ENCODE peak calls at places on chromosomes 11 and 22, in ten cellular contexts. U is anterior cingulate cortex, O is KG1, X is cardiac fibroblast, L is HEK293T, Y is EL, N is AG04450, I is NCI-H2081, G is Kasumi-1, E is AG09309. J is an unnamed sample.
A peak's percentile ranks its signal among the peaks of the same experiment; 100 is the strongest.

GRCh38 chr11:9601041-9601875 is 27.8 kb downstream of the WEE1 start:
- DNase-seq in U (no peak), O (peak; percentile 57), X (peak; percentile 81), L (no peak), Y (peak; percentile 45), N (peak; percentile 72), I (no peak), G (peak; percentile 95), E (peak; percentile 51), J (peak; percentile 44)

GRCh38 chr11:63892233-63892632 is 24.7 kb downstream of the RCOR2 start:
- DNase-seq in U (no peak), O (no peak), X (peak; percentile 58), L (no peak), Y (no peak), N (no peak), I (no peak), G (peak; percentile 72), E (no peak), J (no peak)

GRCh38 chr11:116329354-116330090 is 443.3 kb downstream of the BUD13 start:
- DNase-seq in U (no peak), O (no peak), X (no peak), L (no peak), Y (no peak), N (no peak), I (no peak), G (no peak), E (no peak), J (no peak)

GRCh38 chr22:39718921-39719320 is 148.4 kb downstream of the CACNA1I start:
- DNase-seq in U (no peak), O (no peak), X (no peak), L (no peak), Y (no peak), N (no peak), I (no peak), G (no peak), E (no peak), J (no peak)

GRCh38 chr22:39144101-39144815 is 8.2 kb downstream of the CBX7 start:
- DNase-seq in U (no peak), O (no peak), X (peak; percentile 49), L (no peak), Y (peak; percentile 59), N (no peak), I (no peak), G (peak; percentile 45), E (peak; percentile 14), J (peak; percentile 66)

GRCh38 chr22:19620742-19621371 is 93.4 kb upstream of the SEPTIN5 start:
- DNase-seq in U (no peak), O (no peak), X (peak; percentile 16), L (no peak), Y (no peak), N (no peak), I (no peak), G (no peak), E (no peak), J (no peak)

GRCh38 chr11:2691991-2692841 is 7.6 kb downstream of the KCNQ1OT1 start:
- DNase-seq in U (no peak), O (no peak), X (no peak), L (peak; percentile 30), Y (no peak), N (no peak), I (no peak), G (no peak), E (no peak), J (peak; percentile 35)

GRCh38 chr11:60831501-60832079 is 10.3 kb upstream of the CCDC86 start:
- DNase-seq in U (no peak), O (no peak), X (peak; percentile 53), L (no peak), Y (peak; percentile 66), N (no peak), I (peak; percentile 31), G (no peak), E (peak; percentile 44), J (peak; percentile 79)

GRCh38 chr11:62144641-62145255 is 20.9 kb downstream of the INCENP start:
- DNase-seq in U (no peak), O (no peak), X (no peak), L (no peak), Y (no peak), N (no peak), I (no peak), G (no peak), E (no peak), J (no peak)

GRCh38 chr22:22395230-22395629 is 113.3 kb downstream of the ZNF280B start:
- DNase-seq in U (no peak), O (peak; percentile 33), X (no peak), L (no peak), Y (no peak), N (no peak), I (peak; percentile 43), G (no peak), E (no peak), J (no peak)

GRCh38 chr22:35746946-35747703 is 29.5 kb downstream of the APOL5 start:
- DNase-seq in U (no peak), O (no peak), X (no peak), L (no peak), Y (peak; percentile 21), N (peak; percentile 34), I (no peak), G (no peak), E (no peak), J (no peak)

GRCh38 chr11:93838967-93839366 is 11.5 kb downstream of the VSTM5 start:
- DNase-seq in U (no peak), O (no peak), X (no peak), L (no peak), Y (no peak), N (no peak), I (no peak), G (no peak), E (no peak), J (no peak)

GRCh38 chr22:37533995-37534394 is 14.8 kb upstream of the CARD10 start:
- DNase-seq in U (peak; percentile 40), O (no peak), X (peak; percentile 85), L (no peak), Y (peak; percentile 73), N (peak; percentile 65), I (no peak), G (peak; percentile 60), E (no peak), J (no peak)